ENCODE peak calls at places on chromosome 22, in nine cellular contexts. S is fibroblast of lung, T is foreskin fibroblast, V is cardiac muscle cell, Y is GM12878, L is tibial nerve, Q is mucosa of descending colon, Z is AG04449, M is cardiac fibroblast. E is an unnamed sample.

GRCh38 chr22:33472462-33473344 is 414.5 kb upstream of the SYN3 start:
- DNase-seq in S (peak; percentile 29), T (no peak), V (no peak), Y (peak; percentile 78), L (no peak), Q (no peak), Z (peak; percentile 12), M (no peak), E (no peak)

GRCh38 chr22:35631597-35631996 is 14.5 kb upstream of the MB start:
- DNase-seq in S (no peak), T (no peak), V (peak; percentile 60), Y (no peak), L (no peak), Q (no peak), Z (no peak), M (peak; percentile 52), E (no peak)

GRCh38 chr22:37358917-37359316 is 68.4 kb downstream of the ELFN2 start:
- DNase-seq in S (no peak), T (no peak), V (no peak), Y (no peak), L (no peak), Q (no peak), Z (no peak), M (no peak), E (no peak)

GRCh38 chr22:37195921-37196320 is 7.9 kb upstream of the C1QTNF6 start:
- DNase-seq in S (peak; percentile 55), T (no peak), V (no peak), Y (no peak), L (no peak), Q (peak; percentile 40), Z (no peak), M (peak; percentile 52), E (no peak)

GRCh38 chr22:35838849-35839646 is 121.4 kb downstream of the APOL5 start:
- DNase-seq in S (peak; percentile 68), T (peak; percentile 73), V (peak; percentile 60), Y (no peak), L (peak; percentile 57), Q (no peak), Z (peak; percentile 33), M (peak; percentile 79), E (peak; percentile 54)

GRCh38 chr22:24833881-24834495 is 28.0 kb downstream of the SGSM1 start:
- DNase-seq in S (no peak), T (no peak), V (no peak), Y (no peak), L (no peak), Q (no peak), Z (no peak), M (no peak), E (no peak)

GRCh38 chr22:44971651-44972362 is 38.0 kb downstream of the PHF21B start:
- DNase-seq in S (no peak), T (no peak), V (no peak), Y (no peak), L (no peak), Q (no peak), Z (no peak), M (no peak), E (no peak)

GRCh38 chr22:27985323-27986275 is 66.5 kb upstream of the PITPNB start:
- DNase-seq in S (no peak), T (no peak), V (no peak), Y (no peak), L (no peak), Q (no peak), Z (no peak), M (no peak), E (no peak)

GRCh38 chr22:34243023-34243422 is 322.7 kb upstream of the LARGE1 start:
- DNase-seq in S (no peak), T (no peak), V (no peak), Y (no peak), L (no peak), Q (no peak), Z (no peak), M (no peak), E (no peak)

GRCh38 chr22:35839811-35840739 is 122.4 kb downstream of the APOL5 start:
- DNase-seq in S (peak; percentile 99), T (peak; percentile 100), V (peak; percentile 92), Y (no peak), L (peak; percentile 64), Q (peak; percentile 87), Z (peak; percentile 97), M (peak; percentile 99), E (peak; percentile 87)

DNA sequence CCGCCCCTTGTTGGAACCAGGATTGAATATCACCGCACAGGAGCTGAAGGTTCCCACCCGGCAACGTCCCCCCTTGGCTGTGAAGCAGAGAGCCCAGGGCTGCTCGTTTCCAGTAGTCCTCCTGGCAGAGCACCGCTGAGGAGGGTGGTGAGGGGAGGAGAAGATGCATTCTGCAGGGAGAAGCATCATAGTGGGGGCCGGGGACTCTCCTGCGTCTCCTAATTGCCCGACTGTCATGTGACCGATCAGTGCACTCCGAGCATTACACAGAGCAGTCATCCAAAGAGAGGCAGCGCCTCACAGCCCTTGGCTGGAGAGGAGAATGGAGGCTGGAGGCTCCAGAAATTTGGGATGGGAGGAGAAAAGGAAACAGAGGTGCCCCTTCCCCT is 85.0 kb upstream of the SEPTIN5 start:
- DNase-seq in S (no peak), T (no peak), V (no peak), Y (no peak), L (no peak), Q (no peak), Z (no peak), M (no peak), E (no peak)
- H3K4me3 ChIP-seq in S (no peak overlapping the region), T (no peak overlapping the region), V (no peak overlapping the region), Y (no peak overlapping the region), L (no peak overlapping the region), Q (no peak overlapping the region), Z (no peak overlapping the region), M (no peak overlapping the region), E (no peak overlapping the region)

GRCh38 chr22:47597041-47597440 is 834.6 kb downstream of the TBC1D22A start:
- DNase-seq in S (no peak), T (no peak), V (no peak), Y (no peak), L (no peak), Q (no peak), Z (no peak), M (no peak), E (no peak)

GRCh38 chr22:47593911-47594311 is 831.5 kb downstream of the TBC1D22A start:
- DNase-seq in S (no peak), T (no peak), V (no peak), Y (no peak), L (no peak), Q (no peak), Z (no peak), M (no peak), E (no peak)

GRCh38 chr22:47598864-47599263 is 836.4 kb downstream of the TBC1D22A start:
- DNase-seq in S (no peak), T (no peak), V (no peak), Y (no peak), L (no peak), Q (no peak), Z (no peak), M (no peak), E (no peak)

GRCh38 chr22:47595122-47595521 is 832.7 kb downstream of the TBC1D22A start:
- DNase-seq in S (no peak), T (no peak), V (no peak), Y (no peak), L (no peak), Q (no peak), Z (no peak), M (no peak), E (no peak)

DNA sequence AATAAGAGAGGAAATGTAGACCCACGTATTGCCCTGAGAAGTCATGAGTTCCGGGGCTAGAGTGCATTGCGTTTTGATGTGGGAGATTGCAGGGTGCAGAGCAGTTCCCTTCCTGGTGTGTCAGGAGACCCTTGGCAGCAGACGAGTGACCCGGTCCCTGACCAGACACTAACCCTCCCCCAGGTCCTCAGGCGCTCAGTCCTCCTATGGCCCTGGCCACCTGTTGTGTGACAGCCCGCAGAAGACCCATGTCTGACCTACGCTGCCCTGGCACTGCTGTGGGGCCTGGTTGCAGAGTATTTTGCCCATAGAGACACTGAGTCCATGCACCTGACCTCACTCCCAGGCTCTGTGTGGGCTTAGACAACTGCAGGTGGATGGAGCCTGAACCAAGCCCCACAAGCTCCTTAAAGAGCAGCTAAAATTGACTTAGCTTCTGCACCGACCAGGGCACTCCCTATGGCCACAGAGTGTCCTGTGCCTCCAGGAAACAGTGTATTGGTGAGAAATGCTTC is 833.8 kb downstream of the TBC1D22A start:
- DNase-seq in S (no peak), T (no peak), V (no peak), Y (no peak), L (no peak), Q (no peak), Z (no peak), M (no peak), E (no peak)
- TF ChIP-seq CTCF in S (no peak), T (no peak), V (no peak), Y (no peak), L (no peak), Q (no peak), Z (no peak), M (no peak), E (no peak)

GRCh38 chr22:21862386-21863242 is 4.8 kb downstream of the MAPK1 start:
- DNase-seq in S (no peak), T (no peak), V (no peak), Y (no peak), L (no peak), Q (no peak), Z (no peak), M (no peak), E (no peak)

GRCh38 chr22:21860640-21861039 is 6.8 kb downstream of the MAPK1 start:
- DNase-seq in S (no peak), T (no peak), V (no peak), Y (no peak), L (no peak), Q (no peak), Z (no peak), M (no peak), E (no peak)

GRCh38 chr22:21865041-21865440 is 2.4 kb downstream of the MAPK1 start:
- DNase-seq in S (peak; percentile 88), T (peak; percentile 83), V (peak; percentile 20), Y (no peak), L (peak; percentile 83), Q (no peak), Z (peak; percentile 53), M (peak; percentile 85), E (peak; percentile 74)

GRCh38 chr22:21861290-21861848 is 6.1 kb downstream of the MAPK1 start:
- DNase-seq in S (peak; percentile 18), T (no peak), V (no peak), Y (no peak), L (no peak), Q (no peak), Z (no peak), M (no peak), E (no peak)

DNA sequence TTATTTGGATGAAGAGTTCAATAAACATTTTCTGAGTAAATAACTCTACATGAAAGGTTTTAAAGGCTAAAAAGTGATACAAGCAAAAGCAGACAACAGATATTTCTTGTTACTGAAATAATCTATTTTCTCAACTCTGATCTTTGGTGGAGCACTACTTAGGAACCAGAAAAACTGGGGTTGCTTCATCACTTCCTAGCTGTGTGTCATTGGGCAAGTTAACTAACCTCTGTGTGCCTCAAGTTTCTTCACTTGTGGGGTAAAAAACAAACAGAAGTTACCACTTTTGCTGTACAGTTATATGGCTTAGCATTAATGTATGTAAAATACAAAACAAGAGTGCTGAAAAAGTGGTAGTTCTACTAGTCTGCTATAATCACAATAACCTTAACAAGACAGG is 5.6 kb downstream of the MAPK1 start:
- DNase-seq in S (no peak), T (no peak), V (no peak), Y (no peak), L (no peak), Q (no peak), Z (no peak), M (no peak), E (no peak)
- H3K4me3 ChIP-seq in S (no peak overlapping the region), T (no peak overlapping the region), V (no peak overlapping the region), Y (no peak overlapping the region), L (no peak overlapping the region), Q (no peak overlapping the region), Z (no peak overlapping the region), M (no peak overlapping the region), E (no peak overlapping the region)

GRCh38 chr22:19085233-19086043 is 36.8 kb downstream of the DGCR2 start:
- DNase-seq in S (peak; percentile 45), T (peak; percentile 12), V (no peak), Y (peak; percentile 43), L (no peak), Q (no peak), Z (no peak), M (peak; percentile 54), E (peak; percentile 18)
- TF ChIP-seq CTCF in S (peak; percentile 63), T (peak; percentile 45), V (peak; percentile 60), Y (peak; percentile 39), L (no peak), Q (no peak), Z (peak; percentile 45), M (peak; percentile 50), E (peak; percentile 58)

E was measured in astrocyte of the cerebellum.